ENCODE peak calls at places on chromosomes 11 and 22, in nine cellular contexts. M, S, Z, V, R, C, F, G and X are unnamed samples.

GRCh38 chr11:129416080-129416820 is 40.6 kb downstream of the BARX2 start:
- DNase-seq in M (no peak), S (no peak), Z (no peak), V (no peak), R (no peak), C (no peak), F (no peak), G (no peak), X (no peak)

GRCh38 chr11:18706330-18707243 is 8.0 kb downstream of the TMEM86A start:
- DNase-seq in M (no peak), S (peak; percentile 82), Z (peak; percentile 61), V (no peak), R (no peak), C (peak; percentile 90), F (peak; percentile 21), G (peak; percentile 85), X (peak; percentile 50)

GRCh38 chr11:130861283-130861682 is 55.0 kb downstream of the SNX19 start:
- DNase-seq in M (no peak), S (no peak), Z (no peak), V (no peak), R (no peak), C (no peak), F (no peak), G (no peak), X (no peak)

GRCh38 chr11:77253690-77254089 is 47.8 kb downstream of the GDPD4 start:
- DNase-seq in M (no peak), S (no peak), Z (no peak), V (no peak), R (no peak), C (no peak), F (no peak), G (no peak), X (no peak)

GRCh38 chr22:17633217-17633997 is 4.9 kb upstream of the ATP6V1E1 start:
- DNase-seq in M (no peak), S (no peak), Z (no peak), V (no peak), R (peak; percentile 75), C (no peak), F (no peak), G (no peak), X (no peak)

GRCh38 chr11:35907648-35908431 is 36.0 kb upstream of the LDLRAD3 start:
- DNase-seq in M (no peak), S (peak; percentile 71), Z (no peak), V (no peak), R (peak; percentile 87), C (no peak), F (peak; percentile 35), G (no peak), X (no peak)

GRCh38 chr11:34850339-34850738 is 65.8 kb downstream of the APIP start:
- DNase-seq in M (no peak), S (no peak), Z (no peak), V (no peak), R (peak; percentile 46), C (no peak), F (no peak), G (no peak), X (no peak)

GRCh38 chr11:1202154-1202775 is 20.6 kb upstream of the MUC5B start:
- DNase-seq in M (peak; percentile 62), S (peak; percentile 63), Z (peak; percentile 37), V (no peak), R (no peak), C (peak; percentile 71), F (no peak), G (peak; percentile 34), X (peak; percentile 25)

GRCh38 chr22:37254867-37255233 is 10.8 kb upstream of the RAC2 start:
- DNase-seq in M (no peak), S (no peak), Z (no peak), V (no peak), R (peak; percentile 53), C (no peak), F (no peak), G (no peak), X (no peak)

GRCh38 chr11:134124660-134125451 is 56.0 kb downstream of the JAM3 start:
- DNase-seq in M (peak; percentile 81), S (peak; percentile 75), Z (peak; percentile 40), V (peak; percentile 19), R (no peak), C (peak; percentile 76), F (no peak), G (peak; percentile 57), X (peak; percentile 81)

GRCh38 chr22:22840778-22841177 is 46.8 kb upstream of the IGLL5 start:
- DNase-seq in M (no peak), S (no peak), Z (no peak), V (no peak), R (no peak), C (no peak), F (no peak), G (no peak), X (no peak)

GRCh38 chr11:8988329-8989234 is 15.2 kb downstream of the NRIP3 start:
- DNase-seq in M (no peak), S (no peak), Z (no peak), V (no peak), R (no peak), C (no peak), F (no peak), G (no peak), X (no peak)

GRCh38 chr11:113553905-113554304 is 78.7 kb upstream of the DRD2 start:
- DNase-seq in M (no peak), S (no peak), Z (no peak), V (no peak), R (no peak), C (no peak), F (no peak), G (no peak), X (peak; percentile 63)

GRCh38 chr11:109818303-109818702 is 274.9 kb upstream of the ZC3H12C start:
- DNase-seq in M (no peak), S (no peak), Z (no peak), V (peak; percentile 44), R (no peak), C (no peak), F (no peak), G (no peak), X (no peak)

GRCh38 chr11:18056561-18057181 is 10.6 kb upstream of the TPH1 start:
- DNase-seq in M (no peak), S (no peak), Z (no peak), V (no peak), R (no peak), C (no peak), F (no peak), G (no peak), X (no peak)

GRCh38 chr11:72642815-72643511 is 31.3 kb downstream of the PDE2A start:
- DNase-seq in M (peak; percentile 92), S (peak; percentile 83), Z (peak; percentile 56), V (peak; percentile 58), R (peak; percentile 79), C (peak; percentile 89), F (no peak), G (peak; percentile 80), X (peak; percentile 78)

GRCh38 chr11:58133329-58134076 is 8.2 kb upstream of the OR9I1 start:
- DNase-seq in M (no peak), S (no peak), Z (no peak), V (no peak), R (peak; percentile 38), C (no peak), F (no peak), G (no peak), X (no peak)

GRCh38 chr11:58135171-58135570 is 9.8 kb upstream of the OR9I1 start:
- DNase-seq in M (no peak), S (no peak), Z (no peak), V (no peak), R (no peak), C (no peak), F (no peak), G (no peak), X (no peak)

DNA sequence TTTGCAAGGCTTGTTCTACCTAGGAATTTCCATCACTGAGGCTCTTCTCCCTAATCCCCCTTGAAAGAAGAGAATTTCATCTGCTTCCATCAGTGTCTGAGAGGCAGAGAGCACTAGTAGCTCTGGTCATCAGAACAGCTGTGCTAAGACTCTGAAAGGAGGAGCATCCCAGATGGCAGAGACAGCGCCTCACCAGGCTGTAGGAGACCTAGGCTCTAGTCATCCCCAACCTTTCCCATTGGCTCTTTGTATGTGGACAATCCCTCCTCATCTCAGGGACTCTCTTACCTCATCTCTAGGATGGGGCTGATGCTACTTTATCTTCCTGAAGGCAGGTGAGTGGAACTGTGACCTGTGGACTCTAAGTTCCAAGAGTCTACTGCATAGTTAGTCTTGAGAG is 8.8 kb upstream of the OR9I1 start:
- DNase-seq in M (no peak), S (no peak), Z (no peak), V (no peak), R (no peak), C (no peak), F (no peak), G (no peak), X (no peak)
- TF ChIP-seq CTCF in M (no peak), S (no peak), Z (no peak), V (no peak), R (no peak), C (no peak), F (no peak), G (no peak), X (no peak)

DNA sequence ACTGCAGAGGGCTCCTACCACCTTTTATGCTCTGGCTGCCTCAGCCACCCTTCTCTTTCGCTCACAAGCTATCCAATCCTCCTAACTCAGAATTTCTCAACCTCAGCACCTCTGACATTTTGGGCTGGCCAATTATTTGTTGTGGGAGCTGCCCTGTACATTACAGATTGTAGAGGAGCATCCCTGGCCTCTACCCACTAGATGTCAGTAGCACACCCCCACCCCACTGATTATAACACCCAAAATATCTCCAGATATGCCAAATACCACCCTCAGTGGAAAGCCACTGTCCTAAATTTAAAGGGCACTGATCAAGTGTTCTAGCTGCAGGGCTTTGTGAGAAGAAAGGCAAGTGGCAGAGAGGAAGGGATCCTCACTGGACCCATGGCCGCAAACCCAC is 443.1 kb downstream of the SOX6 start:
- DNase-seq in M (no peak), S (no peak), Z (no peak), V (no peak), R (no peak), C (no peak), F (no peak), G (no peak), X (no peak)
- TF ChIP-seq CTCF in M (no peak), S (no peak), Z (no peak), V (no peak), R (no peak), C (no peak), F (no peak), G (no peak), X (no peak)

GRCh38 chr11:107017433-107018227 is 646 bp downstream of the GUCY1A2 start:
- DNase-seq in M (peak; percentile 78), S (peak; percentile 59), Z (no peak), V (peak; percentile 75), R (peak; percentile 20), C (peak; percentile 78), F (no peak), G (peak; percentile 64), X (peak; percentile 90)
- TF ChIP-seq CTCF in M (peak; percentile 23), S (no peak), Z (peak; percentile 25), V (peak; percentile 62), R (peak; percentile 63), C (peak; percentile 62), F (peak; percentile 56), G (no peak), X (peak; percentile 77)

DNA sequence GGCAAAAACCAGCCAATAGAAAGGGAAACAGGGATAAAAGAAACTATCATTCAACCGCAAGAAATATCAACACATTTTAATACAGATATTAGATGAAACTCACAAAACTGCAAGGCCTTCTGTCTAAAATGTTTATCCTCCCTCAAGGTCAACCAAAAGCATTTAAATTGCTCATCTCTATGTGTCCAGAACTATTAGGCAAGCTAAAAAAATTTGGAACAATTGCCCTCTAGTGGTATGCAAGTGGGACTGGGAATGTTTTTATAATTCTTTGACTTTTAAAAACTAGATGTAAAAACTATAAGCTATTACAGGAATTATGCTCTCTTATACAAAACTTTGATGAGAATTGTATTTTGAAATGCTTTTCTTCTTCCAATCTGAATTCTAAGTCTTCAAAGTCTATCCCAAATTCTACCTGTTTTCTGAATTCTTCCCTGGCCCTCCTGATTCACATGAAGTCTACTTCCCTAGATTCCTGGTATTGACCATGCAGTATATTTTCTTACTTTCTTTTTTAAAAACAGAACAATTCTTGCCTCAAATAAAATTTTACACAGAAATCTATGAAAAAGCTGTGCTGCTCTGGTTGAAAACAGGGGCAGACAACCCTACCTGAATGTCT is 4.9 kb downstream of the CWC15 start:
- DNase-seq in M (no peak), S (no peak), Z (no peak), V (peak; percentile 21), R (peak; percentile 26), C (no peak), F (no peak), G (no peak), X (no peak)
- TF ChIP-seq CTCF in M (no peak), S (no peak), Z (peak; percentile 26), V (peak; percentile 55), R (peak; percentile 68), C (no peak), F (peak; percentile 35), G (no peak), X (peak; percentile 71)